ENCODE peak calls at places on chromosomes 4 and X, in seven cellular contexts. A, P, S, X, J, F and N are unnamed samples.

GRCh38 chrX:103431316-103431715 is 55.0 kb downstream of the BEX3 start:
- DNase-seq in F (no peak), X (no peak), A (no peak), P (no peak), J (no peak), S (no peak), N (no peak)

GRCh38 chr4:11814758-11815157 is 386.1 kb upstream of the HS3ST1 start:
- DNase-seq in S (no peak), J (no peak), F (no peak), X (no peak), P (no peak), A (no peak), N (no peak)

GRCh38 chr4:14520171-14520570 is 482.1 kb upstream of the CPEB2 start:
- DNase-seq in X (no peak), J (no peak), A (peak), S (no peak), F (no peak), P (no peak), N (no peak)

GRCh38 chrX:80765226-80765625 is 44.5 kb downstream of the BRWD3 start:
- DNase-seq in F (no peak), X (no peak), S (no peak), A (no peak), J (no peak), P (no peak), N (no peak)

GRCh38 chr4:150423074-150423473 is 158.9 kb upstream of the MAB21L2 start:
- DNase-seq in S (no peak), J (no peak), A (no peak), F (no peak), P (no peak), X (no peak), N (no peak)

GRCh38 chrX:145751943-145752342 is 65.7 kb upstream of the SLITRK2 start:
- DNase-seq in F (no peak), S (no peak), A (no peak), J (no peak), X (no peak), P (no peak), N (no peak)

GRCh38 chr4:125951275-125951887 is 636.6 kb downstream of the FAT4 start:
- DNase-seq in P (no peak), J (no peak), X (no peak), S (no peak), F (no peak), A (peak), N (no peak)

GRCh38 chrX:103831803-103832544 is at the start of gene RAB9B:
- DNase-seq in X (peak), P (peak), A (peak), S (peak), F (no peak), J (peak), N (peak)

GRCh38 chr4:7460591-7460990 is 25.9 kb upstream of the PSAPL1 start:
- DNase-seq in F (no peak), J (no peak), P (no peak), A (peak), S (no peak), X (no peak), N (no peak)

GRCh38 chrX:47456080-47456479 is 26.9 kb downstream of the ZNF41 start:
- DNase-seq in P (no peak), J (no peak), A (no peak), X (no peak), F (no peak), S (no peak), N (no peak)

GRCh38 chr4:118033148-118034060 is 882 bp upstream of the NDST3 start:
- DNase-seq in J (no peak), P (peak), F (peak), S (peak), X (peak), A (peak), N (peak)

GRCh38 chr4:180059216-180059881 is 2183.9 kb upstream of the TENM3 start:
- DNase-seq in A (peak), X (peak), J (no peak), F (no peak), P (peak), S (peak), N (peak)

GRCh38 chr4:31905363-31905762 is 1185.2 kb downstream of the PCDH7 start:
- DNase-seq in A (no peak), P (no peak), F (no peak), X (no peak), S (no peak), J (no peak), N (no peak)

GRCh38 chr4:18198653-18199052 is 177.1 kb upstream of the LCORL start:
- DNase-seq in A (no peak), S (no peak), F (no peak), X (no peak), J (no peak), P (no peak), N (no peak)

GRCh38 chr4:18194278-18194677 is 172.7 kb upstream of the LCORL start:
- DNase-seq in S (no peak), P (no peak), A (no peak), J (no peak), X (no peak), F (no peak), N (no peak)

GRCh38 chr4:18202510-18202909 is 181.0 kb upstream of the LCORL start:
- DNase-seq in X (no peak), A (no peak), S (no peak), P (no peak), J (no peak), F (no peak), N (no peak)

GRCh38 chr4:18192901-18193300 is 171.3 kb upstream of the LCORL start:
- DNase-seq in F (no peak), P (no peak), X (no peak), J (no peak), A (no peak), S (no peak), N (no peak)

DNA sequence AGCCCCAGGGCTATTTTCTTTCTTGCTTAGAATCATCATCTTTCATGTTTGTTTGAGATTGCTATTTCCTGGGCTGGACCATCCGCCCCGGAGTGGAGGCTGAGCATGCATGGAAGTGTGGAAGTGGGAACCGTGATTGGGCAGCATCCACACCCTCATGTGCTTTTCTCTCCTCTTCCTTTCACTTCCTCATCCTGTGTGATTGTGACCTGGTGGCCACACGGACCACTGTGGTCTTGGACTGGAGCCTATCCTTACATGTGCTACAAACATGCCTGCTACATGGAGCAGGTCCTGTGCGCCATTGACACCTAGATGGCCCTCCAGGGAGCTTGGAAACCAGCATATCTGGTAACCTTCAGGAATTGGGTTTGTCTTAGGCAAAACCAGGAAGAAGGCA is 175.9 kb upstream of the LCORL start:
- DNase-seq in S (no peak), J (no peak), A (no peak), P (no peak), X (no peak), F (no peak), N (no peak)
- H3K27ac ChIP-seq in S (no peak), J (no peak), A (no peak), P (no peak), X (no peak), F (no peak), N (no peak)

GRCh38 chrX:113260474-113260873 is 419.8 kb upstream of the AMOT start:
- DNase-seq in F (peak), S (peak), P (no peak), X (no peak), J (no peak), A (no peak), N (no peak)
- TF ChIP-seq CTCF in F (peak), S (peak), P (no peak), X (no peak), J (no peak), A (peak), N (no peak)

GRCh38 chr4:1009647-1010521 is 1.5 kb upstream of the FGFRL1 start:
- DNase-seq in A (peak), J (no peak), S (peak), P (peak), F (no peak), X (peak), N (peak)
- H3K27ac ChIP-seq in A (no peak), J (peak), S (no peak), P (no peak), F (peak), X (peak), N (peak)

DNA sequence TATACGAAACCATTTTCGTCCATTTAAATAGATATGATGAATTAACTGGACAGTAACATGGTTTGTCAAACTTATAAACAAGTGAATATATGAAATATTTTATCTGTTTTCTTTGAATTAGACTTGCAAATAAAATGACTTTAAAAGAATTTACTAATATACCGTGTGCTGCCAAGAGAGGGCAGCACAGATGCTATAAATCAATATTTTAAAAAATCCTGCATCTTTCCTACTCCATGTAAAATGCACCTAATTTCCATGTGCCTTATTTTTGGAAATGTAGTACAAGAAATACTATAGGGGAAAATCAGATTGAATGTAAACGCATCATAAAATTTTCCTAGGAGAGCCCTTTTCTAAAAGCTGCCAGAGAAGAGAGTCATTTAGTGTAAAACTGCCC is 62.2 kb downstream of the PRKX start:
- DNase-seq in X (no peak), S (no peak), J (no peak), F (peak), A (peak), P (peak), N (peak)
- TF ChIP-seq CTCF in X (peak), S (peak), J (no peak), F (peak), A (peak), P (peak), N (peak)

DNA sequence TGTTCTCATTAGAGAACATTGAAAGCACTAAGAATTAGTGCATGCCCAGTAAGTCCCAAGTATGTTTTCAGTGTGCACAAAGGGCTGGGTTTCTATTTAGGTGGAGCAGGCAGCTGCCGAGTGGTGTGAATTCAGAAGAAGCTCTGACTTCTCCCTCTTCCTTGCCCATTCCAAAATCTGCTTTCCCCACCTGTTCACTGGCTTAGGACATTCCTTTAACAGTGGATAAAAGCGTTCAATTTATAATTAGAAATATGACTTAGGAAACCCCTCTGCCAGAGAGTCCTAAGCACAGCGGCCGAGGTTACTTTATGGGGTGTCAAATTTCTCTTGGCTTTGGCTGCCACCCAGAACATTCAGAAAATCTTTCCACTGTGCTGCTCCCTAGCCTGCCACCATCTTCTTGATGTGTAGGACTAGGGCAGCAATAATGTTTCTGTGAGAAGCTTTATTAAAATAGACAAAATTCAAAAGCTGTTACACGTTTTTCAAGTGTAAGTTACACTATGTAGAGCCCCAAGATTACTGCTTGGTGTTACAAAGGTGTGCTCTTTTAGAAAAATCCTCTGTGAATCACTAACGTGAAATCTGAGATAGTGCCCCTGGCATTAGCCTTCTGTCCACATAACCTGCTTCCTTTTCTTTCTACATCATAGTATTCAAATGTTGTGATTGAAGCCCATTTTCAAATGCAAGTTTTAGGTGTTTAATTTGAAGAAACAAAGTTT is 191.6 kb upstream of the ANKRD50 start:
- DNase-seq in F (peak), J (no peak), X (no peak), A (no peak), P (peak), S (no peak), N (peak)
- H3K27ac ChIP-seq in F (peak), J (peak), X (no peak), A (peak), P (peak), S (no peak), N (peak)

DNA sequence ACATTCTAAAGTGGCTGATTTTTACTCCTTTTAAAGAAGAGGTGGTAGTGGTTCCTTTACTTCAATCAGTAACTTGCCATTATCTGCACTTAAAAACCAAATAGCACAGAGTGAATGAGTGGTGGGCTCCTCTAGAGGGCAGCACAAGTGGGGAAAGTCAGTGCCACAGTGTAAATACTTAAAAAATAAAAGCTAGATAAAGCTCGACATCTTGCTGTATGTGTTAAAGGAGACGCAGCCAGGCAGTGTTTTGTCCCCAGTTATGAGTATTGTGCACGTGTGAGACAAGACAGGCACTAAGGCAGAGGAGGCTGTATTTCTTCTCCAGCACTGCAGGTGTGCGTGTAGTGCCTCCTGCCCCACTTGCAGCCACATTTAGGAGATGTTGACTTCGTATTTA is 24.6 kb downstream of the NAP1L5 start:
- DNase-seq in S (peak), P (peak), J (no peak), A (peak), X (no peak), F (no peak), N (peak)
- TF ChIP-seq CTCF in S (peak), P (peak), J (no peak), A (peak), X (no peak), F (peak), N (peak)

GRCh38 chr4:3075652-3075981 is 1.1 kb downstream of the HTT start:
- DNase-seq in P (no peak), X (no peak), S (no peak), J (no peak), F (no peak), A (no peak), N (no peak)

GRCh38 chr4:3082915-3083515 is 8.5 kb downstream of the HTT start:
- DNase-seq in F (no peak), X (no peak), J (no peak), A (no peak), P (no peak), S (no peak), N (no peak)

GRCh38 chr4:3083732-3084131 is 9.3 kb downstream of the HTT start:
- DNase-seq in S (no peak), P (no peak), A (no peak), F (no peak), J (no peak), X (no peak), N (no peak)

GRCh38 chr4:3077796-3078195 is 3.3 kb downstream of the HTT start:
- DNase-seq in S (no peak), P (no peak), J (no peak), F (no peak), A (no peak), X (no peak), N (no peak)

DNA sequence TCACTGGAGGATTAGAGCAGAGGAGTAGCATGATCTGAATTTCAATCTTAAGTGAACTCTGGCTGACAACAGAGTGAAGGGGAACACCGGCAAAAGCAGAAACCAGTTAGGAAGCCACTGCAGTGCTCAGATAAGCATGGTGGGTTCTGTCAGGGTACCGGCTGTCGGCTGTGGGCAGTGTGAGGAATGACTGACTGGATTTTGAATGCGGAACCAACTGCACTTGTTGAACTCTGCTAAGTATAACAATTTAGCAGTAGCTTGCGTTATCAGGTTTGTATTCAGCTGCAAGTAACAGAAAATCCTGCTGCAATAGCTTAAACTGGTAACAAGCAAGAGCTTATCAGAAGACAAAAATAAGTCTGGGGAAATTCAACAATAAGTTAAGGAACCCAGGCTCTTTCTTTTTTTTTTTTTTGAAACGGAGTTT is 5.2 kb downstream of the HTT start:
- DNase-seq in A (no peak), J (no peak), X (no peak), S (no peak), F (no peak), P (no peak), N (no peak)
- H3K27ac ChIP-seq in A (no peak), J (no peak), X (no peak), S (no peak), F (no peak), P (peak), N (no peak)

GRCh38 chrX:133852837-133853236 is 132.6 kb downstream of the GPC3 start:
- DNase-seq in J (no peak), A (no peak), S (no peak), X (no peak), P (no peak), F (no peak), N (no peak)
- TF ChIP-seq CTCF in J (no peak), A (peak), S (no peak), X (no peak), P (no peak), F (no peak), N (no peak)

DNA sequence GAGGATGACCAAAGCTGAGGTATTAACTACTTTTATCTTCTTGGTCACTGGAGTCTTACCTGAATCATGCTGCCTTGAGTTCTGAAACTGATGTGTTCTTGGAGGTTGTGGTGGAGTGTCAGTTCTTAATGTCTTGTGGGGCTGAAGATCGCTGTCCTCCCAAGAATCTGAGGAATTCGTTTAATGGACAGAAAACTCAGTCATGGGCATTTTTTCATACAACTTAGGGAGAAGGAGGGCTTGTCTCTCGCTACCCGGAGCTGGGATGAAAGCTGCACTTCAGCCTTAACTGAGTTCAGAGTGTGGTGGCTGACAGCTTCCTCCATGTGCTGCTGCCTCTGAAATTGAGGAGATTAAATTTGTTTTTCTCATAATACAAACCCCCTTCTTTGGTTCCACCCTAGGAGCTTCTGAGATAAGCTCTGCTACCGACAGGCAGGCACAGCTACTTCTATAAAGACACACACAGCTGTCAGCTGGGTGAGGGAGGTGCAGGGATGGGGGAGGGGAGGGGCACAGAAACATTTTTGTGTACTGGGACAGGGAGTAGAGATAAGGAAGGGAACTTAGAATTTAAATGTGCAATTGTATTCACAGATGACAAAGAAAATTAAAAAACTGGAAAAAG is 30.8 kb downstream of the RBBP7 start:
- DNase-seq in A (no peak), X (no peak), S (no peak), J (no peak), F (no peak), P (no peak), N (no peak)
- H3K27ac ChIP-seq in A (peak), X (no peak), S (no peak), J (no peak), F (no peak), P (peak), N (no peak)